ENCODE peak calls at places on chromosomes 6 and 20, in ten cellular contexts. H, N, I, F, V, Z, S, B, L and D are unnamed samples.

GRCh38 chr20:13276945-13277582 is 56.0 kb downstream of the ISM1 start:
- DNase-seq in H (no peak), N (no peak), I (no peak), F (no peak), V (no peak), Z (no peak), S (no peak), B (no peak), L (no peak), D (no peak)

GRCh38 chr6:10809098-10809497 is 29.2 kb downstream of the MAK start:
- DNase-seq in H (no peak), N (no peak), I (no peak), F (no peak), V (no peak), Z (no peak), S (no peak), B (no peak), L (peak), D (no peak)

GRCh38 chr6:37806213-37806612 is 13.3 kb upstream of the ZFAND3 start:
- DNase-seq in H (no peak), N (no peak), I (no peak), F (no peak), V (no peak), Z (no peak), S (no peak), B (no peak), L (no peak), D (no peak)

GRCh38 chr6:169470790-169471189 is 217.1 kb upstream of the THBS2 start:
- DNase-seq in H (no peak), N (no peak), I (no peak), F (no peak), V (no peak), Z (no peak), S (no peak), B (no peak), L (no peak), D (no peak)

GRCh38 chr20:40532103-40532502 is 156.9 kb downstream of the MAFB start:
- DNase-seq in H (no peak), N (no peak), I (no peak), F (no peak), V (no peak), Z (peak), S (peak), B (no peak), L (peak), D (no peak)

GRCh38 chr6:169212897-169213813 is 40.5 kb downstream of the THBS2 start:
- DNase-seq in H (peak), N (peak), I (peak), F (peak), V (peak), Z (peak), S (peak), B (peak), L (peak), D (no peak)

GRCh38 chr20:61959301-61959700 is 106.4 kb downstream of the TAF4 start:
- DNase-seq in H (no peak), N (peak), I (no peak), F (no peak), V (peak), Z (no peak), S (peak), B (peak), L (no peak), D (no peak)

GRCh38 chr6:33249732-33250625 is 21.7 kb downstream of the VPS52 start:
- DNase-seq in H (no peak), N (no peak), I (no peak), F (no peak), V (no peak), Z (no peak), S (peak), B (peak), L (peak), D (no peak)

GRCh38 chr6:137659871-137660270 is 165.7 kb upstream of the OLIG3 start:
- DNase-seq in H (no peak), N (no peak), I (no peak), F (no peak), V (no peak), Z (no peak), S (no peak), B (no peak), L (no peak), D (no peak)

GRCh38 chr6:141261016-141261671 is 871.6 kb upstream of the GJE1 start:
- DNase-seq in H (no peak), N (peak), I (no peak), F (no peak), V (no peak), Z (no peak), S (no peak), B (no peak), L (no peak), D (no peak)

GRCh38 chr20:5996765-5997164 is 46.3 kb downstream of the MCM8 start:
- DNase-seq in H (no peak), N (no peak), I (no peak), F (peak), V (no peak), Z (peak), S (no peak), B (no peak), L (no peak), D (no peak)

GRCh38 chr6:13561624-13562267 is 12.7 kb upstream of the SIRT5 start:
- DNase-seq in H (no peak), N (no peak), I (no peak), F (no peak), V (peak), Z (no peak), S (no peak), B (no peak), L (no peak), D (no peak)

GRCh38 chr6:74597266-74597665 is 608.6 kb downstream of the COL12A1 start:
- DNase-seq in H (no peak), N (no peak), I (no peak), F (no peak), V (no peak), Z (peak), S (no peak), B (no peak), L (peak), D (no peak)

GRCh38 chr20:37911838-37912273 is 8.9 kb downstream of the VSTM2L start:
- DNase-seq in H (peak), N (peak), I (no peak), F (no peak), V (no peak), Z (no peak), S (no peak), B (no peak), L (peak), D (no peak)

GRCh38 chr20:5835234-5835845 is 85.1 kb downstream of the SHLD1 start:
- DNase-seq in H (no peak), N (no peak), I (no peak), F (no peak), V (no peak), Z (no peak), S (no peak), B (peak), L (peak), D (no peak)

GRCh38 chr20:44034965-44035635 is 120.4 kb downstream of the TOX2 start:
- DNase-seq in H (no peak), N (no peak), I (no peak), F (no peak), V (no peak), Z (no peak), S (no peak), B (no peak), L (no peak), D (no peak)

GRCh38 chr6:144797881-144798589 is 512.9 kb downstream of the UTRN start:
- DNase-seq in H (no peak), N (no peak), I (no peak), F (no peak), V (no peak), Z (no peak), S (no peak), B (no peak), L (peak), D (no peak)

GRCh38 chr6:55388161-55388560 is 60.9 kb downstream of the GFRAL start:
- DNase-seq in H (no peak), N (no peak), I (no peak), F (no peak), V (no peak), Z (no peak), S (no peak), B (no peak), L (peak), D (no peak)

GRCh38 chr20:17023811-17024210 is 203.0 kb upstream of the PCSK2 start:
- DNase-seq in H (no peak), N (no peak), I (no peak), F (no peak), V (peak), Z (no peak), S (no peak), B (no peak), L (no peak), D (no peak)

GRCh38 chr6:144758602-144759001 is 473.5 kb downstream of the UTRN start:
- DNase-seq in H (no peak), N (no peak), I (no peak), F (no peak), V (no peak), Z (no peak), S (peak), B (no peak), L (peak), D (no peak)

GRCh38 chr6:33789550-33789895 is 593 bp upstream of the LEMD2 start:
- DNase-seq in H (no peak), N (no peak), I (no peak), F (no peak), V (no peak), Z (no peak), S (no peak), B (peak), L (no peak), D (no peak)

GRCh38 chr20:31663838-31664695 is 26.4 kb downstream of the COX4I2 start:
- DNase-seq in H (no peak), N (no peak), I (no peak), F (no peak), V (no peak), Z (no peak), S (no peak), B (no peak), L (no peak), D (no peak)

GRCh38 chr6:101582786-101583185 is 189.3 kb downstream of the GRIK2 start:
- DNase-seq in H (no peak), N (no peak), I (no peak), F (no peak), V (no peak), Z (no peak), S (no peak), B (no peak), L (no peak), D (no peak)